ENCODE peak calls at places on chromosomes 7 and 10, in nine cellular contexts. One of them, this sample, is unnamed. For H3K4me1, the result is how much of the 10 kb centered on the place peaks cover.

GRCh38 chr10:52316005-52316404 is 1.9 kb downstream of the DKK1 start:
- DNase-seq in gastrocnemius medialis: no peak
- DNase-seq in A549: peak
- DNase-seq in HepG2: no peak
- DNase-seq in upper lobe of left lung: no peak
- DNase-seq in ascending aorta: no peak
- DNase-seq in lung: no peak
- DNase-seq in transverse colon: no peak
- DNase-seq in neural progenitor cell: no peak
- DNase-seq in this sample: no peak

GRCh38 chr10:70324341-70324861 is 40.6 kb upstream of the NPFFR1 start:
- DNase-seq in gastrocnemius medialis: no peak
- DNase-seq in A549: no peak
- DNase-seq in HepG2: peak
- DNase-seq in upper lobe of left lung: no peak
- DNase-seq in ascending aorta: no peak
- DNase-seq in lung: no peak
- DNase-seq in transverse colon: no peak
- DNase-seq in neural progenitor cell: peak
- DNase-seq in this sample: no peak

GRCh38 chr10:69180525-69181204 is 631 bp downstream of the SUPV3L1 start:
- DNase-seq in gastrocnemius medialis: no peak
- DNase-seq in A549: peak
- DNase-seq in HepG2: no peak
- DNase-seq in upper lobe of left lung: no peak
- DNase-seq in ascending aorta: no peak
- DNase-seq in lung: no peak
- DNase-seq in transverse colon: no peak
- DNase-seq in neural progenitor cell: peak
- DNase-seq in this sample: no peak

GRCh38 chr7:34225193-34225592 is 319.9 kb downstream of the BMPER start:
- DNase-seq in gastrocnemius medialis: no peak
- DNase-seq in A549: no peak
- DNase-seq in HepG2: no peak
- DNase-seq in upper lobe of left lung: no peak
- DNase-seq in ascending aorta: no peak
- DNase-seq in lung: no peak
- DNase-seq in transverse colon: no peak
- DNase-seq in neural progenitor cell: no peak
- DNase-seq in this sample: no peak

GRCh38 chr7:110003827-110004226 is 1087.1 kb upstream of the LRRN3 start:
- DNase-seq in gastrocnemius medialis: no peak
- DNase-seq in A549: no peak
- DNase-seq in HepG2: no peak
- DNase-seq in upper lobe of left lung: no peak
- DNase-seq in ascending aorta: no peak
- DNase-seq in lung: no peak
- DNase-seq in transverse colon: no peak
- DNase-seq in neural progenitor cell: no peak
- DNase-seq in this sample: no peak

GRCh38 chr7:30728591-30729100 is 23.3 kb upstream of the INMT start:
- DNase-seq in gastrocnemius medialis: no peak
- DNase-seq in A549: no peak
- DNase-seq in HepG2: no peak
- DNase-seq in upper lobe of left lung: no peak
- DNase-seq in ascending aorta: no peak
- DNase-seq in lung: no peak
- DNase-seq in transverse colon: no peak
- DNase-seq in neural progenitor cell: no peak
- DNase-seq in this sample: no peak

GRCh38 chr7:150665075-150665794 is 20.3 kb upstream of the GIMAP2 start:
- DNase-seq in gastrocnemius medialis: no peak
- DNase-seq in A549: no peak
- DNase-seq in HepG2: no peak
- DNase-seq in upper lobe of left lung: no peak
- DNase-seq in ascending aorta: no peak
- DNase-seq in lung: no peak
- DNase-seq in transverse colon: no peak
- DNase-seq in neural progenitor cell: no peak
- DNase-seq in this sample: no peak

GRCh38 chr10:112526906-112527305 is 79.9 kb downstream of the VTI1A start:
- DNase-seq in gastrocnemius medialis: no peak
- DNase-seq in A549: peak
- DNase-seq in HepG2: no peak
- DNase-seq in upper lobe of left lung: no peak
- DNase-seq in ascending aorta: no peak
- DNase-seq in lung: no peak
- DNase-seq in transverse colon: no peak
- DNase-seq in neural progenitor cell: peak
- DNase-seq in this sample: no peak

GRCh38 chr7:22997871-22998515 is 15.9 kb downstream of the HYCC1 start:
- DNase-seq in gastrocnemius medialis: no peak
- DNase-seq in A549: no peak
- DNase-seq in HepG2: no peak
- DNase-seq in upper lobe of left lung: no peak
- DNase-seq in ascending aorta: no peak
- DNase-seq in lung: no peak
- DNase-seq in transverse colon: no peak
- DNase-seq in neural progenitor cell: no peak
- DNase-seq in this sample: no peak

GRCh38 chr7:23001610-23002009 is 12.3 kb downstream of the HYCC1 start:
- DNase-seq in gastrocnemius medialis: no peak
- DNase-seq in A549: no peak
- DNase-seq in HepG2: no peak
- DNase-seq in upper lobe of left lung: no peak
- DNase-seq in ascending aorta: no peak
- DNase-seq in lung: no peak
- DNase-seq in transverse colon: no peak
- DNase-seq in neural progenitor cell: no peak
- DNase-seq in this sample: no peak

GRCh38 chr7:23002698-23003097 is 11.2 kb downstream of the HYCC1 start:
- DNase-seq in gastrocnemius medialis: no peak
- DNase-seq in A549: no peak
- DNase-seq in HepG2: no peak
- DNase-seq in upper lobe of left lung: no peak
- DNase-seq in ascending aorta: no peak
- DNase-seq in lung: no peak
- DNase-seq in transverse colon: no peak
- DNase-seq in neural progenitor cell: no peak
- DNase-seq in this sample: no peak

GRCh38 chr7:23003505-23004246 is 10.3 kb downstream of the HYCC1 start:
- DNase-seq in gastrocnemius medialis: no peak
- DNase-seq in A549: no peak
- DNase-seq in HepG2: no peak
- DNase-seq in upper lobe of left lung: no peak
- DNase-seq in ascending aorta: no peak
- DNase-seq in lung: no peak
- DNase-seq in transverse colon: no peak
- DNase-seq in neural progenitor cell: no peak
- DNase-seq in this sample: no peak

DNA sequence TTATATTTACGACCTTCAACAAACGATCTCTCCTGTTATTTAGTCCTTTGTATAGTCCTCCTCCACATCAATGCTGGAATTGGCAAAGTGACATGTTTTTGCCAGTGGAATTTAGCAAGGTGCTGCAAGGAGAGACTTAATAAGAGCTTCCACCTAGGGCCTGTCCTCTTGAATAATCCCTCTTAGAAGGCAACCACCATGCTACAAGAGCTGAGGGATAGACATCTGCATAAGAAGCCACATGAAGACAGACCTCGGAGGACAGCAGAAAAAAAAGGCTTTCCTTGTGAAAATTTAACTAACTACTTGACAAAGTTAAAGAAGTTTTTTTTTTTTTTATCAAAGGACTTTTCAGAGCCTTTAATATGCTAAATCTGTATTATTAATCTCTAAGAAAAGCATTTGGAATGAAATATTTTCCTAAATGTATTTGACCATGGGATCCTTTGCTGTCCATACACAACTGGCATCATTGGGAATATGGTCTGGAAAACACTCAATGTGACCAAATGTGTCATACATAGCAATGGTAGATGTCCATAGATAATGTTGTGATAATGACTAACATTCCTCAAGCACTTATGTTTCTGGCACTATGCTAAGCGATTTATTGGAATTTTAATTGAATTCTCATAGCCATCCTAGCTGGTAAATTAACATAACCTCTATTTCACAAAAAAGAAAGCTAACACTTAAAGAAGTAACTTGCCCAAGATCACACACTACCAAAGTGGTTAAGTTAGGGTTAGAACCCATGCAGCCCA is 13.2 kb downstream of the HYCC1 start:
- DNase-seq in gastrocnemius medialis: no peak
- DNase-seq in A549: no peak
- DNase-seq in HepG2: no peak
- DNase-seq in upper lobe of left lung: no peak
- DNase-seq in ascending aorta: no peak
- DNase-seq in lung: no peak
- DNase-seq in transverse colon: no peak
- DNase-seq in neural progenitor cell: no peak
- DNase-seq in this sample: no peak
- H3K4me1 ChIP-seq in gastrocnemius medialis: half or more
- H3K4me1 ChIP-seq in A549: under half
- H3K4me1 ChIP-seq in HepG2: under half
- H3K4me1 ChIP-seq in upper lobe of left lung: under half
- H3K4me1 ChIP-seq in ascending aorta: under half
- H3K4me1 ChIP-seq in lung: under half
- H3K4me1 ChIP-seq in transverse colon: under half
- H3K4me1 ChIP-seq in neural progenitor cell: under half
- H3K4me1 ChIP-seq in this sample: under half

GRCh38 chr10:77618117-77618516 is 19.5 kb downstream of the KCNMA1 start:
- DNase-seq in gastrocnemius medialis: no peak
- DNase-seq in A549: no peak
- DNase-seq in HepG2: no peak
- DNase-seq in upper lobe of left lung: no peak
- DNase-seq in ascending aorta: no peak
- DNase-seq in lung: no peak
- DNase-seq in transverse colon: no peak
- DNase-seq in neural progenitor cell: no peak
- DNase-seq in this sample: no peak

GRCh38 chr10:77613476-77614130 is 24.0 kb downstream of the KCNMA1 start:
- DNase-seq in gastrocnemius medialis: no peak
- DNase-seq in A549: no peak
- DNase-seq in HepG2: no peak
- DNase-seq in upper lobe of left lung: no peak
- DNase-seq in ascending aorta: no peak
- DNase-seq in lung: no peak
- DNase-seq in transverse colon: no peak
- DNase-seq in neural progenitor cell: peak
- DNase-seq in this sample: no peak

GRCh38 chr10:77614778-77615625 is 22.6 kb downstream of the KCNMA1 start:
- DNase-seq in gastrocnemius medialis: no peak
- DNase-seq in A549: no peak
- DNase-seq in HepG2: no peak
- DNase-seq in upper lobe of left lung: no peak
- DNase-seq in ascending aorta: no peak
- DNase-seq in lung: no peak
- DNase-seq in transverse colon: no peak
- DNase-seq in neural progenitor cell: no peak
- DNase-seq in this sample: no peak

GRCh38 chr10:77619964-77620703 is 17.5 kb downstream of the KCNMA1 start:
- DNase-seq in gastrocnemius medialis: no peak
- DNase-seq in A549: no peak
- DNase-seq in HepG2: no peak
- DNase-seq in upper lobe of left lung: no peak
- DNase-seq in ascending aorta: no peak
- DNase-seq in lung: no peak
- DNase-seq in transverse colon: no peak
- DNase-seq in neural progenitor cell: no peak
- DNase-seq in this sample: no peak

DNA sequence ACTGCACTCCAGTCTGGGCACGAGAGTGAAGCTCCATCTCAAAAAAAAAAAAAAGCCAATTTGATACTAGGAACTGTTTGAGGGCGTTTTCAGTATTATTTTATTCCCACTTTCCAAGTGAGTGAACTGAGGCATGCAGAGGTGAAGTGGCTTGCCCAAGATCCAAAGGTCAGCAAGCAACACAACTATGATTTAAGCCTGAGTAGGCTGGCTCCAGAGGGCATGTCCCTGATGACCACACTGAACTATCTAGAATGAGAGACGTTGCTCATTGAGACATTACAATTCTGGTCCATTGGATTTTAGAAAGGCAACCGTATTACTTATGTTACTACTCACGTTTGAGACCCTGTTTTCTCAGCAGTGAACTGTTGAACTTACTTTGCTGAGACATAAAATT is 20.8 kb downstream of the KCNMA1 start:
- DNase-seq in gastrocnemius medialis: no peak
- DNase-seq in A549: no peak
- DNase-seq in HepG2: no peak
- DNase-seq in upper lobe of left lung: no peak
- DNase-seq in ascending aorta: no peak
- DNase-seq in lung: no peak
- DNase-seq in transverse colon: no peak
- DNase-seq in neural progenitor cell: no peak
- DNase-seq in this sample: no peak
- H3K4me1 ChIP-seq in gastrocnemius medialis: under half
- H3K4me1 ChIP-seq in A549: under half
- H3K4me1 ChIP-seq in HepG2: under half
- H3K4me1 ChIP-seq in upper lobe of left lung: under half
- H3K4me1 ChIP-seq in ascending aorta: under half
- H3K4me1 ChIP-seq in lung: under half
- H3K4me1 ChIP-seq in transverse colon: under half
- H3K4me1 ChIP-seq in neural progenitor cell: under half
- H3K4me1 ChIP-seq in this sample: under half

GRCh38 chr10:96643920-96644319 is 57.1 kb upstream of the TM9SF3 start:
- DNase-seq in gastrocnemius medialis: no peak
- DNase-seq in A549: no peak
- DNase-seq in HepG2: no peak
- DNase-seq in upper lobe of left lung: no peak
- DNase-seq in ascending aorta: no peak
- DNase-seq in lung: no peak
- DNase-seq in transverse colon: no peak
- DNase-seq in neural progenitor cell: peak
- DNase-seq in this sample: no peak

GRCh38 chr10:96641896-96642295 is 55.1 kb upstream of the TM9SF3 start:
- DNase-seq in gastrocnemius medialis: no peak
- DNase-seq in A549: no peak
- DNase-seq in HepG2: no peak
- DNase-seq in upper lobe of left lung: no peak
- DNase-seq in ascending aorta: no peak
- DNase-seq in lung: no peak
- DNase-seq in transverse colon: no peak
- DNase-seq in neural progenitor cell: no peak
- DNase-seq in this sample: no peak

GRCh38 chr10:96642530-96642929 is 55.7 kb upstream of the TM9SF3 start:
- DNase-seq in gastrocnemius medialis: no peak
- DNase-seq in A549: no peak
- DNase-seq in HepG2: no peak
- DNase-seq in upper lobe of left lung: no peak
- DNase-seq in ascending aorta: no peak
- DNase-seq in lung: no peak
- DNase-seq in transverse colon: no peak
- DNase-seq in neural progenitor cell: no peak
- DNase-seq in this sample: no peak

GRCh38 chr10:96641396-96641795 is 54.6 kb upstream of the TM9SF3 start:
- DNase-seq in gastrocnemius medialis: no peak
- DNase-seq in A549: no peak
- DNase-seq in HepG2: no peak
- DNase-seq in upper lobe of left lung: no peak
- DNase-seq in ascending aorta: no peak
- DNase-seq in lung: no peak
- DNase-seq in transverse colon: no peak
- DNase-seq in neural progenitor cell: no peak
- DNase-seq in this sample: no peak

DNA sequence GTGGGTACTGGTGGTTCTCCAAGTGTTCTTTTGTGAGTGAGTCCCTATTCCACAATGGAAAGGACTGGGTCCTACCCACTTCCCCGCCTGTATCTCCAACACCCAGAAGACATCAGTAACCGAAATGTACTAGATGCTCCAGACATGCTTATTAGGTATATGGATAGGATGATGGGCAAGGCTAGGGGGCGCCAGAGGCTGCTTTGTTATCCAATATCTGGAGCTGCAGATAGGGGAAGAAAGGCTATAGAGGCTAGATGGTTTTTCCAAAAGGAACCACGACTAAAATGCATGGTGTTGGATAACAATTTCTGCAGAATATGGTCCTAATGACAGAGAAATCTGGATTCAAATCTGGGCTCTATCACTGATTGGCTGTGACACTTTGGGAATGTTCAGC is 56.2 kb upstream of the TM9SF3 start:
- DNase-seq in gastrocnemius medialis: no peak
- DNase-seq in A549: peak
- DNase-seq in HepG2: peak
- DNase-seq in upper lobe of left lung: peak
- DNase-seq in ascending aorta: peak
- DNase-seq in lung: peak
- DNase-seq in transverse colon: peak
- DNase-seq in neural progenitor cell: peak
- DNase-seq in this sample: peak
- H3K4me1 ChIP-seq in gastrocnemius medialis: under half
- H3K4me1 ChIP-seq in A549: under half
- H3K4me1 ChIP-seq in HepG2: under half
- H3K4me1 ChIP-seq in upper lobe of left lung: under half
- H3K4me1 ChIP-seq in ascending aorta: under half
- H3K4me1 ChIP-seq in lung: under half
- H3K4me1 ChIP-seq in transverse colon: under half
- H3K4me1 ChIP-seq in neural progenitor cell: under half
- H3K4me1 ChIP-seq in this sample: under half

GRCh38 chr7:33108591-33108930 is 643 bp downstream of the RP9 start:
- DNase-seq in gastrocnemius medialis: no peak
- DNase-seq in A549: no peak
- DNase-seq in HepG2: no peak
- DNase-seq in upper lobe of left lung: no peak
- DNase-seq in ascending aorta: no peak
- DNase-seq in lung: no peak
- DNase-seq in transverse colon: peak
- DNase-seq in neural progenitor cell: peak
- DNase-seq in this sample: no peak
- H3K4me1 ChIP-seq in gastrocnemius medialis: under half
- H3K4me1 ChIP-seq in A549: under half
- H3K4me1 ChIP-seq in HepG2: half or more
- H3K4me1 ChIP-seq in upper lobe of left lung: under half
- H3K4me1 ChIP-seq in ascending aorta: under half
- H3K4me1 ChIP-seq in lung: under half
- H3K4me1 ChIP-seq in transverse colon: under half
- H3K4me1 ChIP-seq in neural progenitor cell: under half
- H3K4me1 ChIP-seq in this sample: under half